ENCODE peak calls at places on chromosomes 11 and 22, in five cellular contexts. N is GM12878, A is K562, V is HepG2, J is SK-N-SH. S is an unnamed sample.

GRCh38 chr22:35984776-35985175 is 43.8 kb downstream of the RBFOX2 start:
- DNase-seq in V (no peak), N (no peak), J (no peak), A (no peak), S (no peak)

GRCh38 chr11:130786987-130787688 is 129.1 kb downstream of the SNX19 start:
- DNase-seq in A (no peak), N (no peak), V (no peak), J (no peak), S (no peak)

GRCh38 chr11:108224908-108225786 is 2.3 kb downstream of the ATM start:
- DNase-seq in N (no peak), A (no peak), J (no peak), V (no peak), S (no peak)

GRCh38 chr11:33697997-33698396 is 2.6 kb downstream of the C11orf91 start:
- DNase-seq in J (no peak), N (no peak), A (no peak), V (no peak), S (no peak)

GRCh38 chr11:97814325-97814959 is 1206.3 kb upstream of the CNTN5 start:
- DNase-seq in N (no peak), A (no peak), V (no peak), J (no peak), S (no peak)

GRCh38 chr11:8749202-8749601 is 66.6 kb downstream of the RPL27A start:
- DNase-seq in V (no peak), N (no peak), J (no peak), A (no peak), S (no peak)

GRCh38 chr11:22976146-22976545 is 115.9 kb upstream of the CCDC179 start:
- DNase-seq in V (no peak), J (no peak), N (no peak), A (no peak), S (no peak)

GRCh38 chr11:35662061-35662648 is 420 bp upstream of the TRIM44 start:
- DNase-seq in J (peak), A (no peak), V (peak), N (peak), S (no peak)

GRCh38 chr11:118845369-118845768 is 38.3 kb upstream of the CXCR5 start:
- DNase-seq in V (no peak), N (no peak), A (peak), J (no peak), S (no peak)

GRCh38 chr11:123611698-123612097 is 42.7 kb downstream of the SCN3B start:
- DNase-seq in A (no peak), N (no peak), J (no peak), V (no peak), S (no peak)

GRCh38 chr11:76717369-76717768 is 46.8 kb upstream of the LRRC32 start:
- DNase-seq in V (no peak), J (no peak), N (no peak), A (no peak), S (no peak)

GRCh38 chr11:86152901-86153300 is 84.0 kb upstream of the PICALM start:
- DNase-seq in J (no peak), N (no peak), V (no peak), A (no peak), S (no peak)

GRCh38 chr22:42022162-42022847 is 23.7 kb downstream of the WBP2NL start:
- DNase-seq in N (peak), J (no peak), V (no peak), A (peak), S (no peak)

GRCh38 chr22:23245045-23245798 is 64.9 kb downstream of the BCR start:
- DNase-seq in A (peak), N (no peak), V (no peak), J (no peak), S (no peak)

GRCh38 chr22:44191036-44191454 is 10.3 kb downstream of the PARVG start:
- DNase-seq in V (no peak), N (no peak), A (no peak), J (no peak), S (no peak)

GRCh38 chr22:30507670-30508069 is 2.2 kb upstream of the SEC14L4 start:
- DNase-seq in J (no peak), N (no peak), A (no peak), V (no peak), S (no peak)

GRCh38 chr11:100932474-100933100 is 197.0 kb downstream of the PGR start:
- DNase-seq in V (peak), N (no peak), J (peak), A (peak), S (peak)

GRCh38 chr11:118609380-118610219 is 2.2 kb downstream of the PHLDB1 start:
- DNase-seq in N (no peak), J (no peak), V (no peak), A (no peak), S (no peak)

GRCh38 chr11:23976369-23976768 is 520.5 kb upstream of the LUZP2 start:
- DNase-seq in A (no peak), N (no peak), J (no peak), V (no peak), S (no peak)

GRCh38 chr11:1293619-1294015 is 15.8 kb downstream of the TOLLIP start:
- DNase-seq in A (no peak), N (no peak), J (peak), V (no peak), S (no peak)

GRCh38 chr11:65116370-65117205 is 913 bp downstream of the ZNHIT2 start:
- DNase-seq in V (no peak), J (peak), N (no peak), A (no peak), S (no peak)

GRCh38 chr11:60857378-60858232 is 1.9 kb upstream of the PTGDR2 start:
- DNase-seq in V (no peak), J (no peak), A (peak), N (no peak), S (no peak)

GRCh38 chr11:64321533-64321932 is 3.6 kb downstream of the PRDX5 start:
- DNase-seq in A (no peak), V (no peak), J (no peak), N (no peak), S (no peak)

GRCh38 chr11:118870396-118871343 is 13.0 kb upstream of the CXCR5 start:
- DNase-seq in N (peak), A (no peak), V (peak), J (peak), S (no peak)

GRCh38 chr11:73177380-73178091 is 35.4 kb upstream of the FCHSD2 start:
- DNase-seq in V (peak), N (no peak), A (no peak), J (no peak), S (no peak)

GRCh38 chr11:128530119-128531091 is 57.0 kb downstream of the ETS1 start:
- DNase-seq in A (no peak), V (no peak), N (no peak), J (no peak), S (no peak)

GRCh38 chr11:36214976-36215687 is 74.1 kb downstream of the COMMD9 start:
- DNase-seq in N (no peak), A (no peak), V (no peak), J (no peak), S (no peak)

GRCh38 chr11:112219476-112220232 is 6.6 kb upstream of the PTS start:
- DNase-seq in V (peak), A (peak), J (peak), N (peak), S (peak)

GRCh38 chr11:4748435-4748834 is 21.3 kb downstream of the OR51F1 start:
- DNase-seq in A (no peak), V (no peak), J (no peak), N (no peak), S (no peak)

DNA sequence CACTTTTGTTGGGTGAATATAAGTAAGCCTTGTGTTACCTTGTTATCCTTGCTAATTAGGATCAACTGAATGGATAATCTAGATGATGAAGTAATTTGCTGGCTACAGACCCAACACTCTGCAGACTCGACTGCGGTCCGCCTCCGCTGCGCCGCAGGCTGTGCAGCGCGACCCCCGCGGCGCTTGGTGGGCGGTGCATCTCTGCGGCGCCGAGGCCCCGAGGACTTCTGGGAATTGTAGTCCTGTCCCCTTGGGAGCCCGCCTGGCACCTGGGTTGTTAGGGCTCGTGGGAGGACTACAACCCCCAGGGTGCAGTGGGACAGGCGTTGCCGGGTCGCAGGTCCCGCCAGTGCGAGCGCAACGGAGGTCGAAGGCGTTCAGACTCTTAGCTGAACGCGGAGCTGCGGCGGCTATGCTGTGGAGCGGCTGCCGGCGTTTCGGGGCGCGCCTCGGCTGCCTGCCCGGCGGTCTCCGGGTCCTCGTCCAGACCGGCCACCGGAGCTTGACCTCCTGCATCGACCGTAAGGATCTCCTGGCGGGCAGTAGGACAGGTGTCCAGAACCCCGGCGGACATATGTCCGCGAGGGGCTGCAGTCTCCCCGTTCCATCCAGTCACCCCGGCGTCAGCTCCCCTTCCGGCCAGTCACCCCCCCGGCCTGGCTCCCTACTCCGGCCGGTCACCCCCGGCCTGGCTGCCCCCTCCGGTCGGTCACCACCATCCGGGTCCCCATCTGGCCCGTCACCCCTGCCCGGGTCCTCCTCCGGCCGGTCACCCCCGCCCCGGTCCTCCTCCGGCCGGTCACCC is at the start of the genes ACAD8 and THYN1:
- DNase-seq in V (peak), J (peak), N (peak), A (peak), S (peak)
- TF ChIP-seq ZBTB33 in V (peak), J (peak), N (no peak), A (no peak), S (peak)

GRCh38 chr22:49007013-49007653 is 820.5 kb downstream of the BRD1 start:
- DNase-seq in V (no peak), N (no peak), A (no peak), J (peak), S (no peak)
- TF ChIP-seq ZBTB33 in V (no peak), N (no peak), A (no peak), J (no peak), S (no peak)

GRCh38 chr22:46010951-46011626 is 34.1 kb upstream of the WNT7B start:
- DNase-seq in N (no peak), A (no peak), V (peak), J (no peak), S (no peak)
- TF ChIP-seq ZBTB33 in N (no peak), A (no peak), V (peak), J (no peak), S (no peak)

GRCh38 chr11:17538054-17538453 is 6.2 kb downstream of the USH1C start:
- DNase-seq in J (no peak), A (no peak), V (no peak), N (no peak), S (no peak)
- TF ChIP-seq ZBTB33 in J (no peak), A (no peak), V (no peak), N (no peak), S (no peak)

S was measured in HCT116.